ENCODE peak calls at places on chromosomes 16 and 17, in eight cellular contexts. N is lower leg skin, C is stomach, S is H54, Q is uterus, X is right lobe of liver, P is transverse colon, J is prostate gland. B is an unnamed sample.

GRCh38 chr17:3003401-3004149 is 59.8 kb downstream of the OR1D5 start:
- DNase-seq in S (no peak), Q (peak; percentile 30), N (no peak), X (no peak), J (no peak), C (peak; percentile 41), P (peak; percentile 67), B (no peak)

GRCh38 chr17:17781591-17782424 is 55.0 kb downstream of the SREBF1 start:
- DNase-seq in P (peak; percentile 65), Q (peak; percentile 87), J (peak; percentile 67), X (peak; percentile 71), C (peak; percentile 84), N (peak; percentile 93), S (peak; percentile 89), B (peak; percentile 20)

GRCh38 chr17:17019430-17019762 is 22.9 kb upstream of the MPRIP start:
- DNase-seq in C (no peak), Q (no peak), J (no peak), P (no peak), S (no peak), N (no peak), X (no peak), B (no peak)

GRCh38 chr17:944266-944665 is 35.3 kb downstream of the NXN start:
- DNase-seq in X (no peak), S (no peak), C (no peak), N (no peak), Q (no peak), J (no peak), P (no peak), B (no peak)

GRCh38 chr17:63552211-63552610 is 1.9 kb downstream of the DCAF7 start:
- DNase-seq in P (no peak), N (no peak), Q (no peak), C (peak; percentile 3), S (no peak), J (no peak), X (no peak), B (peak; percentile 13)

GRCh38 chr17:80501739-80502577 is 25.6 kb upstream of the NPTX1 start:
- DNase-seq in P (peak; percentile 29), S (peak; percentile 72), C (no peak), N (no peak), J (no peak), Q (peak; percentile 69), X (no peak), B (no peak)

GRCh38 chr16:66228791-66229190 is 137.7 kb upstream of the CDH5 start:
- DNase-seq in C (no peak), N (no peak), S (no peak), X (no peak), J (no peak), Q (no peak), P (no peak), B (no peak)

GRCh38 chr17:66276328-66276937 is 26.0 kb upstream of the PRKCA start:
- DNase-seq in N (no peak), C (no peak), S (no peak), X (no peak), P (no peak), Q (no peak), J (no peak), B (peak; percentile 15)

GRCh38 chr17:60164697-60165096 is 14.9 kb downstream of the CA4 start:
- DNase-seq in C (no peak), J (no peak), N (no peak), Q (no peak), X (no peak), S (no peak), P (no peak), B (no peak)

GRCh38 chr16:11265124-11265523 is 4.0 kb downstream of the TNP2 start:
- DNase-seq in X (no peak), J (no peak), P (no peak), C (peak; percentile 30), Q (no peak), N (no peak), S (no peak), B (no peak)

GRCh38 chr17:17027442-17028058 is 14.7 kb upstream of the MPRIP start:
- DNase-seq in S (no peak), N (no peak), X (no peak), J (no peak), P (no peak), Q (no peak), C (no peak), B (no peak)

GRCh38 chr17:77466140-77466539 is 325.4 kb downstream of the SEC14L1 start:
- DNase-seq in J (no peak), S (no peak), Q (no peak), P (no peak), X (no peak), N (no peak), C (no peak), B (no peak)

GRCh38 chr16:49440156-49441065 is 66.8 kb downstream of the C16orf78 start:
- DNase-seq in N (no peak), C (no peak), P (no peak), S (no peak), X (no peak), Q (no peak), J (no peak), B (no peak)

GRCh38 chr17:13599808-13600398 is 1.8 kb downstream of the HS3ST3A1 start:
- DNase-seq in S (no peak), Q (no peak), J (no peak), C (no peak), N (no peak), X (no peak), P (no peak), B (no peak)

GRCh38 chr16:19210968-19211367 is 42.9 kb downstream of the SYT17 start:
- DNase-seq in P (no peak), J (no peak), S (no peak), N (no peak), Q (no peak), C (no peak), X (no peak), B (no peak)

GRCh38 chr17:15038656-15039055 is 226.5 kb downstream of the PMP22 start:
- DNase-seq in J (no peak), P (no peak), N (no peak), S (no peak), Q (no peak), X (no peak), C (no peak), B (no peak)

GRCh38 chr17:80063815-80064585 is 27.6 kb downstream of the CCDC40 start:
- DNase-seq in J (peak; percentile 23), P (peak; percentile 56), N (peak; percentile 90), X (no peak), Q (peak; percentile 64), C (peak; percentile 68), S (peak; percentile 84), B (no peak)

GRCh38 chr17:57142925-57143324 is 57.9 kb downstream of the AKAP1 start:
- DNase-seq in Q (no peak), S (no peak), N (no peak), X (no peak), P (no peak), J (no peak), C (no peak), B (no peak)

GRCh38 chr16:77660311-77660710 is 62.0 kb upstream of the NUDT7 start:
- DNase-seq in X (no peak), J (no peak), C (no peak), N (peak; percentile 86), S (peak; percentile 30), P (no peak), Q (no peak), B (peak; percentile 81)

GRCh38 chr17:51079049-51079448 is 41.6 kb downstream of the SPAG9 start:
- DNase-seq in P (no peak), N (no peak), Q (no peak), C (no peak), X (no peak), J (no peak), S (no peak), B (no peak)

GRCh38 chr16:2077696-2078095 is 29.9 kb downstream of the TSC2 start:
- DNase-seq in N (no peak), Q (no peak), P (no peak), J (no peak), S (no peak), X (no peak), C (no peak), B (no peak)

GRCh38 chr17:47649153-47649971 is at the start of gene KPNB1:
- DNase-seq in S (peak; percentile 95), P (peak; percentile 99), J (peak; percentile 100), X (peak; percentile 100), N (peak; percentile 100), Q (peak; percentile 99), C (peak; percentile 99), B (peak; percentile 100)
- TF ChIP-seq POLR2A in S (peak; percentile 64), P (peak; percentile 70), J (peak; percentile 43), X (peak; percentile 61), N (no peak), Q (peak; percentile 60), C (no peak), B (peak; percentile 82)

GRCh38 chr17:4901108-4901647 is 1.7 kb downstream of the CHRNE start:
- DNase-seq in S (no peak), Q (no peak), N (no peak), X (no peak), P (no peak), C (no peak), J (no peak), B (no peak)

GRCh38 chr17:4901648-4902344 is 1.1 kb downstream of the CHRNE start:
- DNase-seq in S (no peak), X (no peak), C (no peak), P (no peak), N (no peak), J (no peak), Q (no peak), B (peak; percentile 57)

GRCh38 chr17:4900231-4901107 is 1.1 kb downstream of the C17orf107 start:
- DNase-seq in N (no peak), C (peak; percentile 51), P (peak; percentile 56), J (no peak), Q (no peak), X (no peak), S (no peak), B (no peak)

GRCh38 chr17:4903051-4903818 is at the start of gene CHRNE:
- DNase-seq in Q (peak; percentile 61), J (peak; percentile 89), S (peak; percentile 52), N (peak; percentile 94), C (peak; percentile 88), X (peak; percentile 83), P (peak; percentile 90), B (peak; percentile 76)

GRCh38 chr17:4902540-4902939 is 358 bp downstream of the CHRNE start:
- DNase-seq in S (no peak), C (no peak), N (no peak), Q (no peak), X (no peak), J (no peak), P (no peak), B (no peak)
- TF ChIP-seq POLR2A in S (no peak), C (no peak), N (no peak), Q (no peak), X (no peak), J (no peak), P (no peak), B (no peak)

DNA sequence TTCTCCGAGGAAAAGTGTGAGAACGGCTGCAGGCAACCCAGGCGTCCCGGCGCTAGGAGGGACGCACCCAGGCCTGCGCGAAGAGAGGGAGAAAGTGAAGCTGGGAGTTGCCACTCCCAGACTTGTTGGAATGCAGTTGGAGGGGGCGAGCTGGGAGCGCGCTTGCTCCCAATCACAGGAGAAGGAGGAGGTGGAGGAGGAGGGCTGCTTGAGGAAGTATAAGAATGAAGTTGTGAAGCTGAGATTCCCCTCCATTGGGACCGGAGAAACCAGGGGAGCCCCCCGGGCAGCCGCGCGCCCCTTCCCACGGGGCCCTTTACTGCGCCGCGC is at the start of gene ERBB2:
- DNase-seq in J (peak; percentile 86), P (peak; percentile 88), Q (peak; percentile 72), X (no peak), S (peak; percentile 74), N (peak; percentile 94), C (peak; percentile 80), B (peak; percentile 57)
- TF ChIP-seq POLR2A in J (peak; percentile 83), P (peak; percentile 94), Q (peak; percentile 55), X (peak; percentile 42), S (peak; percentile 75), N (no peak), C (no peak), B (peak; percentile 64)

GRCh38 chr16:89873822-89874689 is 664 bp downstream of the TCF25 start:
- DNase-seq in S (peak; percentile 95), J (peak; percentile 96), X (peak; percentile 98), Q (peak; percentile 97), C (peak; percentile 97), P (peak; percentile 97), N (peak; percentile 99), B (peak; percentile 96)
- TF ChIP-seq POLR2A in S (no peak), J (no peak), X (no peak), Q (no peak), C (no peak), P (no peak), N (no peak), B (no peak)

B was measured in endothelial cell of umbilical vein.